ENCODE peak calls at places on chromosomes 11 and 22, in seven cellular contexts. One of them, this sample, is unnamed.

GRCh38 chr11:70075836-70076235 is 2.3 kb upstream of the ANO1 start:
- DNase-seq in lower lobe of right lung: no peak
- DNase-seq in BJ: no peak
- DNase-seq in fibroblast of pulmonary artery: no peak
- DNase-seq in PC-3: no peak
- DNase-seq in GM12865: no peak
- DNase-seq in DND-41: no peak
- DNase-seq in this sample: no peak

GRCh38 chr11:98260983-98261382 is 759.8 kb upstream of the CNTN5 start:
- DNase-seq in lower lobe of right lung: no peak
- DNase-seq in BJ: no peak
- DNase-seq in fibroblast of pulmonary artery: peak; percentile 7
- DNase-seq in PC-3: peak; percentile 18
- DNase-seq in GM12865: no peak
- DNase-seq in DND-41: no peak
- DNase-seq in this sample: no peak

GRCh38 chr11:67638535-67639437 is 777 bp downstream of the TBX10 start:
- DNase-seq in lower lobe of right lung: no peak
- DNase-seq in BJ: no peak
- DNase-seq in fibroblast of pulmonary artery: no peak
- DNase-seq in PC-3: no peak
- DNase-seq in GM12865: no peak
- DNase-seq in DND-41: no peak
- DNase-seq in this sample: no peak

GRCh38 chr22:27726726-27727449 is 74.7 kb downstream of the MN1 start:
- DNase-seq in lower lobe of right lung: peak; percentile 54
- DNase-seq in BJ: peak; percentile 90
- DNase-seq in fibroblast of pulmonary artery: peak; percentile 93
- DNase-seq in PC-3: peak; percentile 44
- DNase-seq in GM12865: no peak
- DNase-seq in DND-41: no peak
- DNase-seq in this sample: no peak

GRCh38 chr11:75277211-75277805 is 36.7 kb downstream of the TPBGL start:
- DNase-seq in lower lobe of right lung: no peak
- DNase-seq in BJ: no peak
- DNase-seq in fibroblast of pulmonary artery: no peak
- DNase-seq in PC-3: no peak
- DNase-seq in GM12865: no peak
- DNase-seq in DND-41: no peak
- DNase-seq in this sample: no peak

GRCh38 chr11:45580399-45580798 is 85.0 kb downstream of the CHST1 start:
- DNase-seq in lower lobe of right lung: no peak
- DNase-seq in BJ: no peak
- DNase-seq in fibroblast of pulmonary artery: peak; percentile 64
- DNase-seq in PC-3: peak; percentile 43
- DNase-seq in GM12865: peak; percentile 10
- DNase-seq in DND-41: peak; percentile 46
- DNase-seq in this sample: no peak

GRCh38 chr11:5929984-5930383 is 12.1 kb upstream of the OR56A3 start:
- DNase-seq in lower lobe of right lung: no peak
- DNase-seq in BJ: no peak
- DNase-seq in fibroblast of pulmonary artery: no peak
- DNase-seq in PC-3: no peak
- DNase-seq in GM12865: no peak
- DNase-seq in DND-41: no peak
- DNase-seq in this sample: no peak

GRCh38 chr11:101718406-101718805 is 134.6 kb upstream of the TRPC6 start:
- DNase-seq in lower lobe of right lung: no peak
- DNase-seq in BJ: no peak
- DNase-seq in fibroblast of pulmonary artery: peak; percentile 44
- DNase-seq in PC-3: peak; percentile 59
- DNase-seq in GM12865: no peak
- DNase-seq in DND-41: no peak
- DNase-seq in this sample: no peak

GRCh38 chr11:118912742-118913410 is 12.8 kb downstream of the BCL9L start:
- DNase-seq in lower lobe of right lung: no peak
- DNase-seq in BJ: no peak
- DNase-seq in fibroblast of pulmonary artery: no peak
- DNase-seq in PC-3: peak; percentile 43
- DNase-seq in GM12865: peak; percentile 63
- DNase-seq in DND-41: no peak
- DNase-seq in this sample: no peak

GRCh38 chr11:134045799-134046635 is 22.9 kb upstream of the JAM3 start:
- DNase-seq in lower lobe of right lung: no peak
- DNase-seq in BJ: no peak
- DNase-seq in fibroblast of pulmonary artery: no peak
- DNase-seq in PC-3: no peak
- DNase-seq in GM12865: no peak
- DNase-seq in DND-41: no peak
- DNase-seq in this sample: no peak

GRCh38 chr22:45179276-45180049 is 15.7 kb downstream of the NUP50 start:
- DNase-seq in lower lobe of right lung: no peak
- DNase-seq in BJ: no peak
- DNase-seq in fibroblast of pulmonary artery: no peak
- DNase-seq in PC-3: no peak
- DNase-seq in GM12865: no peak
- DNase-seq in DND-41: no peak
- DNase-seq in this sample: no peak

GRCh38 chr11:101061606-101062005 is 68.0 kb downstream of the PGR start:
- DNase-seq in lower lobe of right lung: no peak
- DNase-seq in BJ: no peak
- DNase-seq in fibroblast of pulmonary artery: peak; percentile 67
- DNase-seq in PC-3: no peak
- DNase-seq in GM12865: no peak
- DNase-seq in DND-41: no peak
- DNase-seq in this sample: no peak

GRCh38 chr11:17250561-17251350 is 25.8 kb upstream of the NUCB2 start:
- DNase-seq in lower lobe of right lung: no peak
- DNase-seq in BJ: no peak
- DNase-seq in fibroblast of pulmonary artery: no peak
- DNase-seq in PC-3: peak; percentile 12
- DNase-seq in GM12865: no peak
- DNase-seq in DND-41: no peak
- DNase-seq in this sample: no peak

GRCh38 chr11:134333312-134333711 is 1.5 kb downstream of the GLB1L2 start:
- DNase-seq in lower lobe of right lung: no peak
- DNase-seq in BJ: no peak
- DNase-seq in fibroblast of pulmonary artery: peak; percentile 5
- DNase-seq in PC-3: no peak
- DNase-seq in GM12865: no peak
- DNase-seq in DND-41: no peak
- DNase-seq in this sample: no peak

GRCh38 chr11:101478587-101479375 is 105.0 kb downstream of the TRPC6 start:
- DNase-seq in lower lobe of right lung: peak; percentile 44
- DNase-seq in BJ: no peak
- DNase-seq in fibroblast of pulmonary artery: no peak
- DNase-seq in PC-3: no peak
- DNase-seq in GM12865: no peak
- DNase-seq in DND-41: no peak
- DNase-seq in this sample: no peak

GRCh38 chr22:25804676-25805075 is 62.7 kb downstream of the MYO18B start:
- DNase-seq in lower lobe of right lung: no peak
- DNase-seq in BJ: no peak
- DNase-seq in fibroblast of pulmonary artery: no peak
- DNase-seq in PC-3: no peak
- DNase-seq in GM12865: no peak
- DNase-seq in DND-41: no peak
- DNase-seq in this sample: no peak

GRCh38 chr11:65291613-65292012 is 23.1 kb upstream of the CDC42EP2 start:
- DNase-seq in lower lobe of right lung: no peak
- DNase-seq in BJ: no peak
- DNase-seq in fibroblast of pulmonary artery: peak; percentile 73
- DNase-seq in PC-3: peak; percentile 66
- DNase-seq in GM12865: no peak
- DNase-seq in DND-41: no peak
- DNase-seq in this sample: no peak

GRCh38 chr11:131157678-131158077 is 212.7 kb upstream of the NTM start:
- DNase-seq in lower lobe of right lung: no peak
- DNase-seq in BJ: no peak
- DNase-seq in fibroblast of pulmonary artery: no peak
- DNase-seq in PC-3: no peak
- DNase-seq in GM12865: no peak
- DNase-seq in DND-41: no peak
- DNase-seq in this sample: no peak

DNA sequence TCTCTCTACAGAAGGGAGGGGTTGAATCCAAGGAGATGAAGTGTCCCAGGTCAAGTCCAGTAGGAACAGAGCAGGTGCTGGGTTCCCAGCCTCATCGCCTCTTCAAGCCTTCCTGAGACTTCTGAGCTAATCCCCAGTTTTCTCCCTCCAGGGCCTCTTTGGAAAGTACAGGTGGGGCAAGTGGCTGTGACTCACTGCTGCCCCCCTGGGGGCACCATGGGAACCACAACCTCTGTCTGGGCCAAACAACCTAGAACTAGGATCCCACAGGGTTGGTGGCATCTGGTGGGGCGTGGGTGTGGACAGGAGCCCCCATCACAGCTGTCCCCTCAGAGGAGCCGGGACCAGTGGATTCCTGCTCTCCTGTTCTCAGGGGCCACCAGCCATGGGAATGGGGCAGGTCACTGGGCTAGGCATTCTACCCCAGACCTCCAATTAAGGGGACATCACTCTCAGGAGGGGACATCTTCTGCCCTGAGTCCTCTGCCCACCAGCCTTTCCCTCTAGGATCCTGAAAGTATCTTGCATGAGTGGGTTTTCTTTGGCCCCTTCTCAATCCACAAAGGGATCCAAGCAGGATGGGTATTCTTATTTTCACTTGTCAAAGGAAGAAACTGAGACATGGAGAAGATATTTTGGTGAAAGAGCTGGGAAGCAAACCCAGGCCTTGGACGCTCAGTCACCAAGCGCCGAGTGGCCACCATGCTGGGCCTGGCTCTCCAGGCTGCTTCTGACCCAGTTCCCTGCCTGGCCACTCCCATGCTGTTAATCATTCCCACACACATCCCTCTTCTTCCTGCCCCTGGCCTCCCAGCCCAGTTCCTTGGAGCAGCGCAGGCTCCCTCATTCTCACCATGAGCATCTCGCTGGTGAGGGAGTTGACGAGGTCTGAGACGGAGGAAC is 23.8 kb downstream of the LRRC10B start:
- DNase-seq in lower lobe of right lung: no peak
- DNase-seq in BJ: no peak
- DNase-seq in fibroblast of pulmonary artery: peak; percentile 29
- DNase-seq in PC-3: peak; percentile 73
- DNase-seq in GM12865: peak; percentile 35
- DNase-seq in DND-41: peak; percentile 51
- DNase-seq in this sample: no peak
- H3K4me3 ChIP-seq in lower lobe of right lung: no peak overlapping the region
- H3K4me3 ChIP-seq in BJ: no peak overlapping the region
- H3K4me3 ChIP-seq in fibroblast of pulmonary artery: no peak overlapping the region
- H3K4me3 ChIP-seq in PC-3: no peak overlapping the region
- H3K4me3 ChIP-seq in GM12865: no peak overlapping the region
- H3K4me3 ChIP-seq in DND-41: no peak overlapping the region
- H3K4me3 ChIP-seq in this sample: no peak overlapping the region

DNA sequence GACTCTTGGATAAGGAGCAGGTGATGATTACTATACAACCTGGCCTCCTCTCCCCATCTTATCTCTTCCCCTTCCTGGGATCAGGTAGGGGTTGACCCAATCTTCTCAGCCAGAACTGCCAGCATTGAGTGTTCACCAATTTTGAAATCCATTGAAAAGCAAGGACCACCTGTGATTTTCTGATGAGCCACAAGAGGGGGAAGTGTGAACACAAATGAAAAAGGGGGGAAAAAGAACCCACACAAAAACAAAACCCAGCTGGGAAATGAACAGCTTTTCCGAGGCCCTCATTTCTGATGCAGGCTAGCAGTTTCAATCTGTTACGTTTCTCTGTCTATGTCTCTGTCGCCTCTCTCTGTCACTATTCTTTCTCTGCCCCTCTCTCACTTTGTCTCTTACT is 161.9 kb downstream of the INSC start:
- DNase-seq in lower lobe of right lung: no peak
- DNase-seq in BJ: no peak
- DNase-seq in fibroblast of pulmonary artery: peak; percentile 13
- DNase-seq in PC-3: no peak
- DNase-seq in GM12865: peak; percentile 7
- DNase-seq in DND-41: no peak
- DNase-seq in this sample: no peak
- TF ChIP-seq CTCF in lower lobe of right lung: no peak
- TF ChIP-seq CTCF in BJ: peak; percentile 39
- TF ChIP-seq CTCF in fibroblast of pulmonary artery: peak; percentile 23
- TF ChIP-seq CTCF in PC-3: no peak
- TF ChIP-seq CTCF in GM12865: no peak
- TF ChIP-seq CTCF in DND-41: peak; percentile 41
- TF ChIP-seq CTCF in this sample: peak; percentile 25

GRCh38 chr11:61510980-61511373 is 2.4 kb downstream of the LRRC10B start:
- DNase-seq in lower lobe of right lung: no peak
- DNase-seq in BJ: no peak
- DNase-seq in fibroblast of pulmonary artery: no peak
- DNase-seq in PC-3: no peak
- DNase-seq in GM12865: no peak
- DNase-seq in DND-41: no peak
- DNase-seq in this sample: no peak

GRCh38 chr11:61511383-61511782 is 2.8 kb downstream of the LRRC10B start:
- DNase-seq in lower lobe of right lung: no peak
- DNase-seq in BJ: no peak
- DNase-seq in fibroblast of pulmonary artery: no peak
- DNase-seq in PC-3: no peak
- DNase-seq in GM12865: no peak
- DNase-seq in DND-41: no peak
- DNase-seq in this sample: no peak

GRCh38 chr11:61510178-61510979 is 1.8 kb downstream of the LRRC10B start:
- DNase-seq in lower lobe of right lung: no peak
- DNase-seq in BJ: no peak
- DNase-seq in fibroblast of pulmonary artery: no peak
- DNase-seq in PC-3: no peak
- DNase-seq in GM12865: no peak
- DNase-seq in DND-41: no peak
- DNase-seq in this sample: no peak

GRCh38 chr11:61507962-61508824 is at the start of gene LRRC10B:
- DNase-seq in lower lobe of right lung: peak; percentile 71
- DNase-seq in BJ: no peak
- DNase-seq in fibroblast of pulmonary artery: no peak
- DNase-seq in PC-3: no peak
- DNase-seq in GM12865: peak; percentile 9
- DNase-seq in DND-41: no peak
- DNase-seq in this sample: no peak

GRCh38 chr11:61509058-61510029 is 795 bp downstream of the LRRC10B start:
- DNase-seq in lower lobe of right lung: peak; percentile 76
- DNase-seq in BJ: peak; percentile 19
- DNase-seq in fibroblast of pulmonary artery: peak; percentile 65
- DNase-seq in PC-3: peak; percentile 78
- DNase-seq in GM12865: peak; percentile 85
- DNase-seq in DND-41: no peak
- DNase-seq in this sample: no peak
- H3K4me3 ChIP-seq in lower lobe of right lung: peak overlapping the region; percentile 42
- H3K4me3 ChIP-seq in BJ: peak overlapping the region; percentile 24
- H3K4me3 ChIP-seq in fibroblast of pulmonary artery: no peak overlapping the region
- H3K4me3 ChIP-seq in PC-3: peak overlapping the region; percentile 47
- H3K4me3 ChIP-seq in GM12865: no peak overlapping the region
- H3K4me3 ChIP-seq in DND-41: no peak overlapping the region
- H3K4me3 ChIP-seq in this sample: peak overlapping the region; percentile 13

DNA sequence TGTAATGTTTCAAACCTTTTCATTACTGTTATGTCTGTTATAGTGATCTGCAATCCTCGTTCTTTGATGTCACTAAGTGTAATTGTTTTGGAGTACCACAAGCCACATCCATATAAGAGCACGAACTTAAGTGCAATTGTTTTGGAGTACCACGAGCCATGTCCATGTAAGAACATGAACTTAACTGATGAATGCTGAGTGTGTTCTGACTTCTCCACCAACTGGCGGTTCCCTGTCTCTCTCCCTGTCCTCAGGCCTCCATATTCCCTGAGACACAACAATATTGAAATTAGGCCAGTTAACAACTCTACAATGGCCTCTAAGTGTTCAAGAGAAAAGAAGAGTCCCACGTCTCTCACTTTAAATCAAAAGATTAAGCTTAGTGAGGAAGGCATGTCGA is 23.5 kb downstream of the TESMIN start:
- DNase-seq in lower lobe of right lung: no peak
- DNase-seq in BJ: no peak
- DNase-seq in fibroblast of pulmonary artery: peak; percentile 46
- DNase-seq in PC-3: no peak
- DNase-seq in GM12865: no peak
- DNase-seq in DND-41: no peak
- DNase-seq in this sample: no peak
- TF ChIP-seq CTCF in lower lobe of right lung: no peak
- TF ChIP-seq CTCF in BJ: no peak
- TF ChIP-seq CTCF in fibroblast of pulmonary artery: peak; percentile 31
- TF ChIP-seq CTCF in PC-3: peak; percentile 10
- TF ChIP-seq CTCF in GM12865: no peak
- TF ChIP-seq CTCF in DND-41: no peak
- TF ChIP-seq CTCF in this sample: peak; percentile 22